ENCODE peak calls at places on chromosomes 11 and 22, in seven cellular contexts. P is A673, X is GM23338, L is kidney epithelial cell, N is fibroblast of lung, E is right atrium auricular region, I is PC-3. V is an unnamed sample.

GRCh38 chr11:69301491-69302401 is 7.8 kb downstream of the MYEOV start:
- DNase-seq in X (no peak), P (peak; percentile 83), E (no peak), I (peak; percentile 100), N (peak; percentile 91), L (peak; percentile 80), V (no peak)

GRCh38 chr11:103863497-103863896 is 172.9 kb upstream of the DDI1 start:
- DNase-seq in E (no peak), I (no peak), L (no peak), X (no peak), N (peak; percentile 61), P (peak; percentile 12), V (no peak)

GRCh38 chr11:27807594-27807993 is 107.3 kb upstream of the BDNF start:
- DNase-seq in X (no peak), E (no peak), L (no peak), P (no peak), N (peak; percentile 10), I (no peak), V (no peak)

GRCh38 chr22:36770116-36770945 is 5.6 kb downstream of the IFT27 start:
- DNase-seq in X (peak; percentile 43), E (no peak), L (no peak), I (no peak), N (no peak), P (no peak), V (no peak)

GRCh38 chr11:121794671-121795070 is 321.3 kb downstream of the BLID start:
- DNase-seq in X (no peak), E (no peak), N (no peak), I (no peak), L (no peak), P (no peak), V (no peak)

GRCh38 chr22:37337204-37337943 is 55.1 kb downstream of the CYTH4 start:
- DNase-seq in N (peak; percentile 54), I (peak; percentile 70), X (no peak), L (no peak), P (no peak), E (no peak), V (no peak)

GRCh38 chr22:29517215-29517908 is 36.2 kb downstream of the THOC5 start:
- DNase-seq in E (no peak), I (no peak), L (no peak), N (no peak), P (no peak), X (no peak), V (no peak)

GRCh38 chr11:27116684-27117083 is 76.1 kb downstream of the BBOX1 start:
- DNase-seq in X (no peak), L (no peak), E (no peak), I (no peak), P (peak; percentile 74), N (peak; percentile 76), V (peak; percentile 54)

GRCh38 chr11:79018371-79018849 is 422.4 kb downstream of the TENM4 start:
- DNase-seq in L (peak; percentile 34), I (peak; percentile 89), P (no peak), X (no peak), E (no peak), N (peak; percentile 98), V (peak; percentile 41)

GRCh38 chr11:66015094-66015881 is 3.5 kb downstream of the CST6 start:
- DNase-seq in E (no peak), X (no peak), P (peak; percentile 87), I (peak; percentile 63), N (peak; percentile 48), L (no peak), V (peak; percentile 27)

GRCh38 chr11:65616575-65617001 is 1.0 kb downstream of the PCNX3 start:
- DNase-seq in P (no peak), X (no peak), E (no peak), I (no peak), N (no peak), L (no peak), V (no peak)

GRCh38 chr11:10303558-10304363 is 1.1 kb upstream of the ADM start:
- DNase-seq in E (no peak), P (peak; percentile 49), N (peak; percentile 41), X (peak; percentile 80), L (no peak), I (peak; percentile 67), V (no peak)

GRCh38 chr11:99682171-99682570 is 661.4 kb downstream of the CNTN5 start:
- DNase-seq in I (no peak), P (no peak), N (no peak), X (no peak), L (no peak), E (no peak), V (no peak)

GRCh38 chr11:126790550-126790981 is 210.0 kb downstream of the KIRREL3 start:
- DNase-seq in X (peak; percentile 38), I (peak; percentile 33), E (no peak), P (peak; percentile 18), L (peak; percentile 88), N (peak; percentile 98), V (no peak)

GRCh38 chr11:66112640-66113098 is 42.6 kb downstream of the PACS1 start:
- DNase-seq in I (peak; percentile 92), E (peak; percentile 65), N (peak; percentile 83), X (no peak), L (no peak), P (peak; percentile 39), V (no peak)

GRCh38 chr22:40190501-40190900 is 12.8 kb downstream of the TNRC6B start:
- DNase-seq in N (no peak), I (no peak), P (no peak), X (no peak), L (no peak), E (no peak), V (no peak)

GRCh38 chr11:3087821-3088800 is 30.9 kb upstream of the CARS1 start:
- DNase-seq in P (no peak), X (no peak), I (peak; percentile 33), E (no peak), N (peak; percentile 18), L (no peak), V (no peak)

GRCh38 chr22:37686002-37686982 is at the start of gene NOL12:
- DNase-seq in L (peak; percentile 25), I (peak; percentile 87), N (peak; percentile 89), P (peak; percentile 93), E (peak; percentile 88), X (peak; percentile 95), V (peak; percentile 55)

GRCh38 chr11:78429667-78430066 is 12.0 kb upstream of the GAB2 start:
- DNase-seq in I (no peak), E (no peak), P (no peak), N (no peak), X (no peak), L (no peak), V (no peak)

GRCh38 chr11:101848262-101848661 is 66.5 kb upstream of the CEP126 start:
- DNase-seq in E (no peak), N (no peak), L (no peak), I (peak; percentile 77), P (peak; percentile 24), X (peak; percentile 33), V (no peak)

GRCh38 chr11:118010738-118011461 is 24.7 kb downstream of the IL10RA start:
- DNase-seq in I (no peak), P (no peak), L (no peak), X (no peak), E (peak; percentile 66), N (no peak), V (no peak)
- H3K4me3 ChIP-seq in I (no peak overlapping the region), P (no peak overlapping the region), L (no peak overlapping the region), X (no peak overlapping the region), E (no peak overlapping the region), N (no peak overlapping the region), V (no peak overlapping the region)

GRCh38 chr11:87712802-87713202 is 462.4 kb downstream of the RAB38 start:
- DNase-seq in L (no peak), E (no peak), P (no peak), N (no peak), I (no peak), X (peak; percentile 41), V (no peak)
- H3K4me3 ChIP-seq in L (no peak overlapping the region), E (no peak overlapping the region), P (no peak overlapping the region), N (no peak overlapping the region), I (no peak overlapping the region), X (no peak overlapping the region), V (no peak overlapping the region)

GRCh38 chr22:22318723-22319465 is 74.3 kb downstream of the VPREB1 start:
- DNase-seq in L (no peak), P (no peak), X (no peak), I (no peak), E (no peak), N (no peak), V (no peak)

DNA sequence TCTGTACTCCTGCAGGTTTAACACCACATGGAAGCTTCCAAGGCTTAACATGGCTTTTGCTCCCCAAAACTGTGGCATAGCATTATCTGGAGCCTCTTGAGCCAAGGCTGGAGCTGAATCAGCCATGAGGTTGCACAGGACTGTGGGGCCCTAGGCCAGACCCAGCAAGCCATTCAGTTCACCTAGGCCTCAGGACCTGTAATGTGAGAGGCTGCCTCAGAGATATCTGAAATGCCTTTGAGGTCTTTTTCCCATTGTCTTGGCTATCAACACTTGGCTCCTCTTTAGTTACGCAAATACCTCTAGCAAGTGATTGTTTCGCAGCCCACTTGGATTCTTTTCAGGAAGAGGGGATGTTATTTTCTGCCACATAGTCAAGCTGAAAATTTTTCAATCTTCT is 72.0 kb downstream of the VPREB1 start:
- DNase-seq in L (no peak), N (no peak), E (no peak), I (no peak), X (peak; percentile 77), P (no peak), V (no peak)
- H3K4me3 ChIP-seq in L (no peak overlapping the region), N (no peak overlapping the region), E (no peak overlapping the region), I (no peak overlapping the region), X (no peak overlapping the region), P (no peak overlapping the region), V (no peak overlapping the region)

GRCh38 chr11:63022422-63022821 is 6.8 kb upstream of the SLC22A8 start:
- DNase-seq in L (no peak), E (peak; percentile 23), N (no peak), I (no peak), X (no peak), P (no peak), V (no peak)
- H3K4me3 ChIP-seq in L (no peak overlapping the region), E (no peak overlapping the region), N (no peak overlapping the region), I (no peak overlapping the region), X (no peak overlapping the region), P (no peak overlapping the region), V (no peak overlapping the region)

DNA sequence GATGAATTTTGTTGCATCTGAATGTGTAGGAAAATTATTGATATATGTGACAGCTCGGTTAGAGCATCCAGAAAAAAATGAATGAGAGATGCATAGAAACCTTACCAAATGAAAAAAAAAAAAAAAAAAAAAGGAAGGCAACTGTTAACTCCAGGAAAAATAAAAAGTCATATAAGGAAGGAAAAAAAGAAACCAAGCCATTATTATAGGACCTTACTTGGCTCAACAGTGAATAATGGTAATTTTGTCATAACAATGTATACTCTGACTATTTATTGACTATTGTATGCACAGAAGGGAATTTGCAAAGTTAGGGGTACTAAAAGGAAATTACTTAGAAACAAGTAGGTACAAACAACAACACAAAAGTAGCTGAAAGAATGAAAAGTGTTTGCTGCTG is 2.0 kb downstream of the DHCR7 start:
- DNase-seq in E (no peak), P (no peak), L (no peak), I (no peak), N (no peak), X (no peak), V (no peak)
- H3K4me3 ChIP-seq in E (no peak overlapping the region), P (peak overlapping the region; percentile 67), L (no peak overlapping the region), I (no peak overlapping the region), N (no peak overlapping the region), X (peak overlapping the region; percentile 98), V (no peak overlapping the region)